ENCODE peak calls at places on chromosomes 12 and 14, in five cellular contexts. Z is HCT116, X is SK-N-SH, T is OCI-LY7, W is GM23338. Y is an unnamed sample.

GRCh38 chr14:105173901-105174894 is 5.6 kb upstream of the JAG2 start:
- DNase-seq in W (no peak), Z (no peak), X (no peak), T (peak; percentile 61), Y (no peak)

GRCh38 chr12:119624971-119625370 is 31.4 kb downstream of the TMEM233 start:
- DNase-seq in X (peak; percentile 47), W (no peak), Z (no peak), T (no peak), Y (no peak)

GRCh38 chr12:104457746-104458644 is 1.2 kb downstream of the CHST11 start:
- DNase-seq in T (peak; percentile 73), W (peak; percentile 66), X (peak; percentile 79), Z (no peak), Y (peak; percentile 69)

GRCh38 chr12:27822076-27822712 is 42.2 kb upstream of the MANSC4 start:
- DNase-seq in Z (peak; percentile 22), T (peak; percentile 53), X (no peak), W (no peak), Y (no peak)

GRCh38 chr12:55847033-55847432 is 4.3 kb upstream of the MMP19 start:
- DNase-seq in W (no peak), Z (no peak), T (no peak), X (no peak), Y (no peak)

GRCh38 chr14:105876158-105876557 is 349.8 kb downstream of the TMEM121 start:
- DNase-seq in W (no peak), Z (no peak), X (no peak), T (no peak), Y (no peak)

GRCh38 chr12:27018071-27018470 is 3.9 kb upstream of the TM7SF3 start:
- DNase-seq in Z (no peak), T (no peak), W (no peak), X (no peak), Y (no peak)

GRCh38 chr12:120944645-120945217 is 33.6 kb upstream of the HNF1A start:
- DNase-seq in W (peak; percentile 89), T (peak; percentile 51), X (peak; percentile 71), Z (no peak), Y (peak; percentile 66)

GRCh38 chr12:48977290-48978281 is 536 bp upstream of the WNT1 start:
- DNase-seq in T (peak; percentile 78), W (peak; percentile 82), Z (no peak), X (peak; percentile 91), Y (peak; percentile 83)

GRCh38 chr12:31590730-31591307 is at the start of gene DENND5B:
- DNase-seq in W (peak; percentile 75), Z (no peak), T (peak; percentile 88), X (peak; percentile 93), Y (peak; percentile 72)

GRCh38 chr14:73829526-73830431 is 21.9 kb upstream of the PTGR2 start:
- DNase-seq in T (no peak), X (no peak), W (no peak), Z (no peak), Y (peak; percentile 32)

GRCh38 chr12:10331642-10332239 is 24.1 kb downstream of the KLRD1 start:
- DNase-seq in T (peak; percentile 78), X (peak; percentile 26), W (peak; percentile 72), Z (peak; percentile 56), Y (peak; percentile 17)

GRCh38 chr14:70317969-70318634 is 41.4 kb downstream of the COX16 start:
- DNase-seq in W (peak; percentile 82), X (peak; percentile 63), T (peak; percentile 9), Z (peak; percentile 38), Y (no peak)

DNA sequence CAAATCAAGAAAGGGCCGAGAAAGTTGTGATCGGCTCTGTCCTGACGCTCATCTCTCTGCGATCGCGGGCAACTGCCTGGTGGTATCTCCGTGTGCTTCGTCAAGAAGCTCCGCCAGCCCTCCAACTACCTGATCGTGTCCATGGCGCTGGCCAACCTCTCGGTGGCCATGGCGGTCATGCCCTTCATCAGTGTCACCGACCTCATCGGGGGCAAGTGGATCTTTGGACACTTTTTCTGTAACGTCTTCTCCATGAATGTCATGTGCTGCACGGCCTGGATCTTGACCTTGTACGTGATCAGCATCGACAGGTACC is 1.6 kb upstream of the HEBP1 start:
- DNase-seq in T (no peak), X (no peak), W (no peak), Z (no peak), Y (no peak)
- H3K4me2 ChIP-seq in T (no peak overlapping the region), X (peak overlapping the region; percentile 95), W (peak overlapping the region; percentile 100), Z (peak overlapping the region; percentile 88), Y (no peak overlapping the region)

DNA sequence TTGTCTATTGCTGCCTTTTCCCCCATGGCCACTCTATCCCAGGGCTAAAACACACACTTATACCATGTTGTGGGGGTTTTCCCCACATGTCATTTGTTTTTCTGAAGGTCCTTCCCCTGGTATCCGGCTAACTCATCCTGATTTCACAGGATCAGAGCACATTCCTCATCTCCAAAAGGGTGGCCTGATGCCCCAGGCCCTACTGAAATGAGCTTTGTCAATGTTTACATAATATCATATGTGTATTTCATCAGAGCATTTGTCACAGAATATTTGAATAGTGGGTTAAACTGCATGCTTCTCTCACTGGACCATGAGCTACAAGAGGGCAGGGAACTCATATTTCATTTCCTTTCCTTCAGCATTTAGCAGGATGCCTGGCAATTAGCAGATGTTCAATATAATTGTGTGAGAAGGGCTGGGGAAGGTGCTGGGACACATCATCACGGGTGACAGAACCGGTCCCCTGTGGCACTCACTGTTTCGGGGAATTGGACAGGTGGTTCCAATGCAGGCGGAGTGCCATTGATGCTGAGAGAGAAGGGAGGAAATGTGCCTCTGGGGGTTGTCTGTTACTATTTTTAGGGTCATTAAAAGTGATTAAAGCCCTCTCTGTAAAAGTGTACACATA is 26.8 kb downstream of the EMP1 start:
- DNase-seq in W (no peak), X (no peak), T (no peak), Z (no peak), Y (no peak)
- H3K4me2 ChIP-seq in W (no peak overlapping the region), X (no peak overlapping the region), T (no peak overlapping the region), Z (no peak overlapping the region), Y (no peak overlapping the region)

GRCh38 chr12:108582981-108583770 is 14.7 kb downstream of the TMEM119 start:
- DNase-seq in T (no peak), Z (no peak), X (no peak), W (no peak), Y (no peak)
- H3K4me2 ChIP-seq in T (no peak overlapping the region), Z (no peak overlapping the region), X (no peak overlapping the region), W (no peak overlapping the region), Y (no peak overlapping the region)

GRCh38 chr12:124442281-124442680 is 125.1 kb downstream of the NCOR2 start:
- DNase-seq in W (no peak), X (no peak), T (no peak), Z (no peak), Y (no peak)

GRCh38 chr12:124440031-124440626 is 127.3 kb downstream of the NCOR2 start:
- DNase-seq in W (no peak), X (no peak), T (no peak), Z (no peak), Y (no peak)

GRCh38 chr12:124442772-124443445 is 124.5 kb downstream of the NCOR2 start:
- DNase-seq in T (no peak), W (no peak), Z (no peak), X (no peak), Y (no peak)

GRCh38 chr12:124441443-124442190 is 125.8 kb downstream of the NCOR2 start:
- DNase-seq in T (no peak), X (no peak), Z (no peak), W (no peak), Y (peak; percentile 47)

GRCh38 chr12:124440841-124441381 is 126.5 kb downstream of the NCOR2 start:
- DNase-seq in W (no peak), T (no peak), Z (no peak), X (no peak), Y (no peak)
- H3K4me2 ChIP-seq in W (no peak overlapping the region), T (no peak overlapping the region), Z (no peak overlapping the region), X (peak overlapping the region; percentile 83), Y (no peak overlapping the region)

DNA sequence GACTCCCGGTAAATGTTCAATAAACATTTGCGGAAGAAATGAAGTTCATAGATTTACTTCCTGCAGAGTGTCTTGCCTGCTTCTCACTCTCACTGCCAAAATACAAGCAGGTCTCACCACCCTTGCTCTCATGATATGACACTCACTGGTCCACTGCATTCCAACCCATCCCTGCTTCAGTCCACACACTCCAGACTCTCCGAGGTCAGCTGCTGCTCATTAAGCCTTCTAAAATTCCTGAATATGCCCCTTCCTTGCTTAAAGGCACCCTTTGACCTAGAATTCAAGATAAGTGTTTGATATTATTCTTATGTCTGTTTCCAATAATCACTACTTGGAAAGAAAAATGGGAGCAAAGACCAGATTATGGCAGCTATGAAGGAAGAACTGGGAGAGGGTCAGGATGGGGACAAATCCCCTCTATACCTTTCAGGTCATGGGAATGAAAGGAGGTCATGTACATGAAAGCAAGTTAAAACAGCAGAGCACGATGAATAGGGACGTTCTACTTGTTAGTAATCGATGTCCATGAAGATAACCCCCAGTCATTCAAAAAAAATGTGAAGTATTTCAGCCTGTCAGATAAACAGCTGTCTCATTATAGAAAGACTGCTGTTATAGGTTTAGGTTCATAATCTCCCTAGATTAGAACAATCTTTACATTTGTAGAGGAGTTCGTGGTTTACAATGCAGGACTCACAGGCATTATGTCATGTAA is 10.5 kb upstream of the NID2 start:
- DNase-seq in T (no peak), X (no peak), W (no peak), Z (no peak), Y (no peak)
- H3K4me2 ChIP-seq in T (no peak overlapping the region), X (peak overlapping the region; percentile 46), W (no peak overlapping the region), Z (no peak overlapping the region), Y (no peak overlapping the region)

GRCh38 chr14:98173291-98173690 is 1098.7 kb downstream of the BCL11B start:
- DNase-seq in T (no peak), W (no peak), X (no peak), Z (no peak), Y (no peak)

GRCh38 chr14:98170580-98170979 is 1101.4 kb downstream of the BCL11B start:
- DNase-seq in W (no peak), Z (no peak), T (no peak), X (no peak), Y (no peak)

GRCh38 chr14:98171654-98172053 is 1100.3 kb downstream of the BCL11B start:
- DNase-seq in W (no peak), X (no peak), Z (no peak), T (no peak), Y (no peak)

GRCh38 chr14:98174031-98174430 is 1098.0 kb downstream of the BCL11B start:
- DNase-seq in W (no peak), T (no peak), Z (no peak), X (no peak), Y (no peak)

GRCh38 chr14:98172243-98172778 is 1099.7 kb downstream of the BCL11B start:
- DNase-seq in X (no peak), Z (no peak), W (no peak), T (no peak), Y (no peak)
- H3K4me2 ChIP-seq in X (no peak overlapping the region), Z (no peak overlapping the region), W (no peak overlapping the region), T (no peak overlapping the region), Y (no peak overlapping the region)

DNA sequence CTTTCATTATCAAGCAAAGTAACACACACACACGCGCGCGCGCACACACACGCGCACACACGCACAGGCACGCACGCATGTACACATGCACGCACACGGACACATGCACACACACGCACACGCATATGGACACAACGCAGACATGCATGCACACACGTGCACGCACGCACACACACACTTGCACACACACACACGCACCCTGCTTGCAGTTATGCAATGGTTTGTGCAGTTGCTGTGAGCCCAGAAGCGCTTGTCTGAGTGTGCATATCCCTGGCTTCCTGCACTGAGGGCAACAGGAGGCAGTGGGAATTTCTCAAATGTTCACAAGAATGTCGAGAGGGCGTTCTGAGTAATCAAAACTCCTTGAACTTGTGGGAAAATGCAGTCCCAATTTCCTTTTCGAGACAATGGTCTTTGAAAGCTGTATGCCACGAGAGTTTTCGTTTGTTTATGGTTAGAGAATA is 41.6 kb downstream of the NFKBIA start:
- DNase-seq in T (no peak), X (no peak), Z (no peak), W (no peak), Y (no peak)
- H3K4me2 ChIP-seq in T (no peak overlapping the region), X (no peak overlapping the region), Z (no peak overlapping the region), W (no peak overlapping the region), Y (no peak overlapping the region)

GRCh38 chr12:132772551-132772950 is 10.9 kb upstream of the ANKLE2 start:
- DNase-seq in T (peak; percentile 80), X (no peak), Z (no peak), W (no peak), Y (no peak)
- H3K4me2 ChIP-seq in T (peak overlapping the region; percentile 87), X (no peak overlapping the region), Z (no peak overlapping the region), W (no peak overlapping the region), Y (no peak overlapping the region)